ENCODE peak calls at places on chromosomes 11 and 22, in four cellular contexts. One of them, this sample, is unnamed.

GRCh38 chr22:31629741-31630184 is 32.3 kb downstream of the PISD start:
- DNase-seq in K562: no peak
- DNase-seq in H1: no peak
- DNase-seq in HepG2: no peak
- DNase-seq in this sample: no peak

GRCh38 chr11:110086892-110087309 is 6.3 kb upstream of the ZC3H12C start:
- DNase-seq in K562: no peak
- DNase-seq in H1: no peak
- DNase-seq in HepG2: no peak
- DNase-seq in this sample: peak

GRCh38 chr22:35558031-35558430 is 17.4 kb downstream of the RASD2 start:
- DNase-seq in K562: no peak
- DNase-seq in H1: no peak
- DNase-seq in HepG2: no peak
- DNase-seq in this sample: no peak

GRCh38 chr11:9016916-9017642 is 13.3 kb upstream of the NRIP3 start:
- DNase-seq in K562: no peak
- DNase-seq in H1: no peak
- DNase-seq in HepG2: no peak
- DNase-seq in this sample: peak

GRCh38 chr11:114247070-114247789 is 49.0 kb upstream of the NNMT start:
- DNase-seq in K562: no peak
- DNase-seq in H1: no peak
- DNase-seq in HepG2: no peak
- DNase-seq in this sample: no peak

GRCh38 chr11:34126959-34127848 is 21.8 kb downstream of the NAT10 start:
- DNase-seq in K562: no peak
- DNase-seq in H1: no peak
- DNase-seq in HepG2: no peak
- DNase-seq in this sample: no peak

GRCh38 chr11:2924381-2924780 is 4.8 kb downstream of the PHLDA2 start:
- DNase-seq in K562: no peak
- DNase-seq in H1: no peak
- DNase-seq in HepG2: no peak
- DNase-seq in this sample: no peak

GRCh38 chr11:9304178-9304577 is 10.2 kb downstream of the TMEM41B start:
- DNase-seq in K562: no peak
- DNase-seq in H1: no peak
- DNase-seq in HepG2: no peak
- DNase-seq in this sample: no peak

GRCh38 chr11:2744166-2744565 is 44.4 kb upstream of the KCNQ1OT1 start:
- DNase-seq in K562: no peak
- DNase-seq in H1: no peak
- DNase-seq in HepG2: no peak
- DNase-seq in this sample: no peak

GRCh38 chr11:15845261-15845660 is 511.1 kb downstream of the SOX6 start:
- DNase-seq in K562: no peak
- DNase-seq in H1: no peak
- DNase-seq in HepG2: no peak
- DNase-seq in this sample: no peak

GRCh38 chr11:9330387-9331384 is 16.3 kb upstream of the TMEM41B start:
- DNase-seq in K562: no peak
- DNase-seq in H1: no peak
- DNase-seq in HepG2: no peak
- DNase-seq in this sample: no peak

GRCh38 chr11:8082391-8083087 is 1.5 kb downstream of the TUB start:
- DNase-seq in K562: no peak
- DNase-seq in H1: peak
- DNase-seq in HepG2: no peak
- DNase-seq in this sample: no peak

GRCh38 chr11:47607380-47607779 is 13.2 kb upstream of the C1QTNF4 start:
- DNase-seq in K562: no peak
- DNase-seq in H1: no peak
- DNase-seq in HepG2: no peak
- DNase-seq in this sample: peak

GRCh38 chr11:66085071-66085470 is 15.0 kb downstream of the PACS1 start:
- DNase-seq in K562: no peak
- DNase-seq in H1: no peak
- DNase-seq in HepG2: no peak
- DNase-seq in this sample: no peak

GRCh38 chr11:107716884-107717532 is 5.2 kb upstream of the SLN start:
- DNase-seq in K562: no peak
- DNase-seq in H1: no peak
- DNase-seq in HepG2: no peak
- DNase-seq in this sample: no peak

GRCh38 chr22:37300551-37301017 is 18.3 kb downstream of the CYTH4 start:
- DNase-seq in K562: no peak
- DNase-seq in H1: no peak
- DNase-seq in HepG2: no peak
- DNase-seq in this sample: no peak

DNA sequence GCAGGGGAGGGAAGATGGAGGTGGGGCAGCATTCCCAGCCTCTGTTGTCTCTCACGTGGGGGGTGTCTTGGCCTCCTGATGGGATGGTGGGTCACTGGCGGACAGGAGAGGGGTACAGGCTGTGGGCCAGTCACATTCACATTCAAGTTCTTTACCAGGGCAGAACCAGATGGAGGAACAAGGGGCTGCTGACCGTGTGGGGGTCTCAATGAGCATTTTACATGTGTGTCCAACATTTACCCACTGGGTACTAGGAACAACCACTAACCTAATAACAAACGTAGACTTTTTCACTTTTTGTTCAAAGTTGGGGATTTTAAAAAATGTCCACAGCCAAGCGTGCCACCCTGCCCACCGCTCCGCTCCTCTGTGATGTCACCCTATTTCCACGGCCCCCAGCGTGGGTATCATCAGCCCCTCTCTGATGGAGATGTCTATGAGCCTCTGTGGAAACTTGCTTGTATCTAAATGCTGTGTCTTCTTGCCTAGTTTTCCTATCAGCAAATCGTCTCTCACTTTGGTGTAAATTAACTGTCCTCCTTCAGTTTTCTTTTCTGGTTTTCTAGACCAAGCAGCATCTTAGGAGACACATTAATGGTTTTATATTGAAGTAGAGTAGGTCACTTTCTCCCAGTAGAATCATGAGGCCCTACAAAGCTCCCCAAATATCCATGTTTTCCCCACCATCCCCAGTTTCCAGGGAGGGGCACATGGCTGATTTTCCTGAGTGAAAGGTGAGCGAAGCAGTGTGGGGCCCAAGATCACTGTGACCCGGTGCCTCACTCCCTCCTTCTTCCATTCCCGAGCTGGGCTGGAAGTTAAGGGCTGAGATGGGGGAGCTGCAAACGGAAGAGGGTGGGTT is 936.7 kb downstream of the BRD1 start:
- DNase-seq in K562: no peak
- DNase-seq in H1: peak
- DNase-seq in HepG2: no peak
- DNase-seq in this sample: no peak
- TF ChIP-seq JUN in K562: no peak
- TF ChIP-seq JUN in H1: no peak
- TF ChIP-seq JUN in HepG2: no peak
- TF ChIP-seq JUN in this sample: no peak

GRCh38 chr22:46054091-46054877 is 77.3 kb upstream of the WNT7B start:
- DNase-seq in K562: peak
- DNase-seq in H1: no peak
- DNase-seq in HepG2: no peak
- DNase-seq in this sample: peak
- H2AFZ ChIP-seq in K562: no peak
- H2AFZ ChIP-seq in H1: no peak
- H2AFZ ChIP-seq in HepG2: no peak
- H2AFZ ChIP-seq in this sample: peak

GRCh38 chr22:24141586-24141985 is 39.7 kb upstream of the SUSD2 start:
- DNase-seq in K562: no peak
- DNase-seq in H1: no peak
- DNase-seq in HepG2: no peak
- DNase-seq in this sample: no peak
- TF ChIP-seq JUN in K562: no peak
- TF ChIP-seq JUN in H1: no peak
- TF ChIP-seq JUN in HepG2: no peak
- TF ChIP-seq JUN in this sample: no peak

DNA sequence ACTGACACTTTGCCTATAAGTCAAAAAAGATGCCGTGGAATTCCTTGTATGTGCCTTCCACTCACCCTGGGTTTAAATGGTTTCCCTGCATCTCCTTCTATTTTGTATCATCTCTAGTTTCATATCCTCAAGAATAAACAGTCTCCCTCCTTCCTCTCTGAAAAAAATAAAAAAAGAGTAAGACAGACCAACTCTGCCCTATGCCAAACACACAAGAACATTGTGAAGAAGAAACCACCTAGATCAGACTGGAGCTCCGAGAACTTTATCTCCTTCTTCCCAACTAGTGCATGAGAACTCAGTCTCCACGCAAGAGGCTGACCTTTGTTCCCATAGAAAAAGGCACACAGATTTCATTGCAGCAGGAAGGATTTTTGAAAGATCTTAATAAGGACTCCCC is 8.8 kb upstream of the PEX26 start:
- DNase-seq in K562: no peak
- DNase-seq in H1: no peak
- DNase-seq in HepG2: no peak
- DNase-seq in this sample: no peak
- H2AFZ ChIP-seq in K562: no peak
- H2AFZ ChIP-seq in H1: no peak
- H2AFZ ChIP-seq in HepG2: no peak
- H2AFZ ChIP-seq in this sample: no peak

DNA sequence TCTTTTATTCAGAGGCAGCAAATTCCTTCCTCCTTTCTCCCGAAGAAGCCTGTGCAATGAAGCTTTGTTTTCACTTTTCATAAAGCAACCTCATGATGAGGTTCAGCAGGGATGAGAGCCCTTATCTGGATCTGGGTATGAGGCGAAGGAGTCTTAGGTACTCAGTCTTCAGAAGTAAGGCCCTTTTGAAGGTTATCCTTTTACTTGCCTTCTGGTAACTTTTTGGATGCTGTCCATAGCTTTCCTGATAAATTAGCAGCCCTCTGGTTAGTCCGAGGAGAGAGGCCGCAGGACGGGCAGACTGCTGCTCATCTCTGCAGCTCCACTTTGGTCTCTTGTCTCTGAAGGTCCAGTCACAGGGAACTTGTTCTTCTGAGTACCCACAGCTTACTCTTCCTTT is 1.1 kb downstream of the TRIM22 start:
- DNase-seq in K562: peak
- DNase-seq in H1: no peak
- DNase-seq in HepG2: no peak
- DNase-seq in this sample: peak
- TF ChIP-seq JUN in K562: no peak
- TF ChIP-seq JUN in H1: no peak
- TF ChIP-seq JUN in HepG2: no peak
- TF ChIP-seq JUN in this sample: no peak

GRCh38 chr11:62444271-62444833 is 25.5 kb downstream of the SCGB1A1 start:
- DNase-seq in K562: no peak
- DNase-seq in H1: no peak
- DNase-seq in HepG2: no peak
- DNase-seq in this sample: peak

GRCh38 chr11:62445314-62445740 is 26.5 kb downstream of the SCGB1A1 start:
- DNase-seq in K562: no peak
- DNase-seq in H1: no peak
- DNase-seq in HepG2: no peak
- DNase-seq in this sample: peak

GRCh38 chr11:62443390-62444201 is 24.8 kb downstream of the SCGB1A1 start:
- DNase-seq in K562: no peak
- DNase-seq in H1: no peak
- DNase-seq in HepG2: no peak
- DNase-seq in this sample: no peak

GRCh38 chr11:62446091-62446490 is 27.3 kb downstream of the SCGB1A1 start:
- DNase-seq in K562: no peak
- DNase-seq in H1: no peak
- DNase-seq in HepG2: no peak
- DNase-seq in this sample: no peak

GRCh38 chr11:62444835-62445234 is 26.0 kb downstream of the SCGB1A1 start:
- DNase-seq in K562: no peak
- DNase-seq in H1: no peak
- DNase-seq in HepG2: no peak
- DNase-seq in this sample: no peak
- H2AFZ ChIP-seq in K562: no peak
- H2AFZ ChIP-seq in H1: no peak
- H2AFZ ChIP-seq in HepG2: no peak
- H2AFZ ChIP-seq in this sample: peak

GRCh38 chr22:23177197-23177596 is 3.1 kb upstream of the BCR start:
- DNase-seq in K562: peak
- DNase-seq in H1: no peak
- DNase-seq in HepG2: no peak
- DNase-seq in this sample: no peak
- TF ChIP-seq JUN in K562: no peak
- TF ChIP-seq JUN in H1: no peak
- TF ChIP-seq JUN in HepG2: no peak
- TF ChIP-seq JUN in this sample: no peak

DNA sequence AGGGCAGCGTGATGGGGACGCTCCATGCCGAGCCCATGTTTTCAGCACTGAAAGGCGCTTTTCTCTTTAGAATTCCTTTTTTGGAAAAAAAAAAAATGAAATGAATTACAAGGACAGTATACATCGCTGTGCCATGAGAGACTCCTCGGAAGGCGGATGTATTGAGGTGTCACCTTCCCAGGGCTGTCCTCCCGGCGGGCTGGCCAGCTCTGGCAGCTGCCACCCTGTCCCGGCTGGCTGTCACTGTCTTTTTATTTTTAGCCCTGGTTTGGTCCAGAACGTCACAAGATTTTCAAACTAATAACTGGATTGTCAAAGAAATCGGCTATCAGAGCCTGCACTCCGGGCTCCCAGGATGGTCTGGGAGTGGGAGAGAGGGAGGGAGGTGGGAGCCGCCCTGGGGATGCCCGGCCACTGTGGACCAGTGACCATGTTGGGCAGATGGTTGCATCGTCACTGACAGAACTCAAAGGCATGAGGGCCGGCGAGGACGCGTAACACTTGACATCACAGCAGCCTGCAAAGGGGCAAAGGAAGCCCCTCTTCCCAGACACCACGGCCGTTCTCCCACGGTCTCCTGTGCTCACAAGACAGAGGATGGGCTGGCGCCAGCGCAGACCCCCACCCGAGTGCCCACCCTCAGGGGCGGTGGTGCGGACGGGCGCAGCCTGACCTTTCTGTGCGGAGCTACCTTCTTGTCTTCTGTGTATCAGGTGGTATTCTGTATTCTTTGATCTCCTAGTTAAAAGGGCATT is 392.9 kb downstream of the TBC1D22A start:
- DNase-seq in K562: no peak
- DNase-seq in H1: no peak
- DNase-seq in HepG2: no peak
- DNase-seq in this sample: no peak
- H2AFZ ChIP-seq in K562: no peak
- H2AFZ ChIP-seq in H1: no peak
- H2AFZ ChIP-seq in HepG2: no peak
- H2AFZ ChIP-seq in this sample: no peak